ENCODE peak calls at places on chromosomes 11 and 22, in six cellular contexts. F is stomach; J is effector memory CD4-positive, alpha-beta T cell; Q is SJSA1; S is tibial artery; O is T-helper 17 cell. P is an unnamed sample. For H3K9me3, the result is how much of the 10 kb centered on the place peaks cover.

GRCh38 chr11:32090774-32091370 is at the start of gene RCN1:
- DNase-seq in F (peak), J (peak), Q (peak), S (peak), O (peak), P (peak)

GRCh38 chr22:45344339-45344738 is 34.6 kb downstream of the FAM118A start:
- DNase-seq in F (no peak), J (no peak), Q (no peak), S (no peak), O (no peak), P (no peak)

GRCh38 chr11:105673089-105673488 is 63.2 kb downstream of the GRIA4 start:
- DNase-seq in F (no peak), J (no peak), Q (no peak), S (no peak), O (no peak), P (peak)

GRCh38 chr11:3109921-3110706 is 52.9 kb upstream of the CARS1 start:
- DNase-seq in F (peak), J (no peak), Q (peak), S (peak), O (no peak), P (no peak)

GRCh38 chr22:21972293-21972779 is 10.3 kb downstream of the TOP3B start:
- DNase-seq in F (no peak), J (peak), Q (peak), S (no peak), O (peak), P (peak)

GRCh38 chr22:26589367-26589844 is 526 bp downstream of the TPST2 start:
- DNase-seq in F (peak), J (peak), Q (peak), S (no peak), O (no peak), P (no peak)

GRCh38 chr11:72789493-72790131 is 4.2 kb downstream of the STARD10 start:
- DNase-seq in F (peak), J (no peak), Q (no peak), S (peak), O (no peak), P (no peak)

GRCh38 chr11:10777806-10778205 is 26.8 kb downstream of the CTR9 start:
- DNase-seq in F (no peak), J (no peak), Q (no peak), S (no peak), O (no peak), P (no peak)

GRCh38 chr11:17801166-17801565 is 66.6 kb downstream of the KCNC1 start:
- DNase-seq in F (no peak), J (no peak), Q (no peak), S (no peak), O (no peak), P (no peak)

GRCh38 chr22:38226853-38227649 is 25.3 kb downstream of the MAFF start:
- DNase-seq in F (no peak), J (no peak), Q (no peak), S (no peak), O (no peak), P (no peak)

GRCh38 chr11:2092464-2092910 is 46.7 kb downstream of the IGF2 start:
- DNase-seq in F (no peak), J (no peak), Q (no peak), S (no peak), O (peak), P (no peak)

GRCh38 chr11:123653997-123654565 is 343 bp downstream of the SCN3B start:
- DNase-seq in F (peak), J (no peak), Q (peak), S (no peak), O (no peak), P (no peak)

GRCh38 chr11:133467686-133468085 is 64.6 kb downstream of the OPCML start:
- DNase-seq in F (no peak), J (no peak), Q (no peak), S (no peak), O (no peak), P (no peak)

GRCh38 chr11:68682531-68682931 is 1.8 kb upstream of the GAL start:
- DNase-seq in F (no peak), J (no peak), Q (no peak), S (no peak), O (no peak), P (no peak)

GRCh38 chr11:43686207-43686606 is 5.7 kb downstream of the HSD17B12 start:
- DNase-seq in F (no peak), J (no peak), Q (no peak), S (no peak), O (no peak), P (no peak)

GRCh38 chr11:46677991-46678740 is 22.3 kb downstream of the ARHGAP1 start:
- DNase-seq in F (no peak), J (no peak), Q (no peak), S (no peak), O (no peak), P (no peak)

GRCh38 chr11:12137938-12138731 is 27.7 kb downstream of the MICAL2 start:
- DNase-seq in F (no peak), J (no peak), Q (peak), S (no peak), O (no peak), P (no peak)

GRCh38 chr11:43819926-43820325 is 60.7 kb upstream of the ALKBH3 start:
- DNase-seq in F (no peak), J (no peak), Q (no peak), S (no peak), O (no peak), P (no peak)

GRCh38 chr11:46285173-46285572 is 7.7 kb downstream of the CREB3L1 start:
- DNase-seq in F (no peak), J (no peak), Q (no peak), S (no peak), O (no peak), P (no peak)

GRCh38 chr11:269146-269890 is 8.9 kb upstream of the NLRP6 start:
- DNase-seq in F (no peak), J (peak), Q (no peak), S (peak), O (no peak), P (peak)

GRCh38 chr22:27124336-27125023 is 467.1 kb downstream of the MIAT start:
- DNase-seq in F (no peak), J (no peak), Q (no peak), S (peak), O (no peak), P (no peak)

GRCh38 chr11:62705880-62706831 is 1.1 kb downstream of the BSCL2 start:
- DNase-seq in F (peak), J (peak), Q (peak), S (peak), O (peak), P (peak)

GRCh38 chr11:9840460-9841004 is 176.7 kb downstream of the SWAP70 start:
- DNase-seq in F (no peak), J (no peak), Q (no peak), S (no peak), O (no peak), P (peak)

GRCh38 chr22:31605851-31606585 is 56.0 kb downstream of the PISD start:
- DNase-seq in F (no peak), J (no peak), Q (no peak), S (no peak), O (no peak), P (no peak)

GRCh38 chr11:78031629-78032028 is 8.6 kb upstream of the KCTD14 start:
- DNase-seq in F (no peak), J (no peak), Q (no peak), S (no peak), O (no peak), P (no peak)

GRCh38 chr22:40204331-40205116 is 26.8 kb downstream of the TNRC6B start:
- DNase-seq in F (no peak), J (no peak), Q (peak), S (no peak), O (no peak), P (no peak)

GRCh38 chr11:26947379-26947844 is 46.5 kb upstream of the FIBIN start:
- DNase-seq in F (no peak), J (no peak), Q (peak), S (peak), O (no peak), P (no peak)

GRCh38 chr11:59144096-59144495 is 1.4 kb downstream of the FAM111A start:
- DNase-seq in F (no peak), J (no peak), Q (no peak), S (no peak), O (no peak), P (peak)

GRCh38 chr11:69909561-69910518 is 90.6 kb upstream of the FGF3 start:
- DNase-seq in F (no peak), J (no peak), Q (peak), S (no peak), O (no peak), P (no peak)

GRCh38 chr11:2446590-2447252 is 1.9 kb downstream of the KCNQ1 start:
- DNase-seq in F (no peak), J (no peak), Q (no peak), S (no peak), O (no peak), P (no peak)

GRCh38 chr11:134503104-134503503 is 91.1 kb upstream of the B3GAT1 start:
- DNase-seq in F (peak), J (no peak), Q (no peak), S (peak), O (no peak), P (no peak)

GRCh38 chr11:70415176-70415575 is 16.8 kb downstream of the CTTN start:
- DNase-seq in F (no peak), J (no peak), Q (no peak), S (no peak), O (no peak), P (no peak)

GRCh38 chr22:37806409-37807338 is 1.1 kb upstream of the GCAT start:
- DNase-seq in F (peak), J (no peak), Q (no peak), S (no peak), O (no peak), P (no peak)

GRCh38 chr11:72575533-72576170 is 98.6 kb downstream of the PDE2A start:
- DNase-seq in F (no peak), J (no peak), Q (no peak), S (peak), O (no peak), P (no peak)

GRCh38 chr11:61370349-61371005 is 8.3 kb downstream of the TMEM138 start:
- DNase-seq in F (no peak), J (no peak), Q (peak), S (no peak), O (no peak), P (no peak)

GRCh38 chr11:61367406-61367805 is 5.2 kb downstream of the TMEM138 start:
- DNase-seq in F (no peak), J (no peak), Q (no peak), S (no peak), O (no peak), P (no peak)

GRCh38 chr11:61372659-61373058 is 10.5 kb downstream of the TMEM138 start:
- DNase-seq in F (no peak), J (no peak), Q (no peak), S (no peak), O (no peak), P (no peak)

GRCh38 chr11:61364012-61364396 is 1.8 kb downstream of the TMEM138 start:
- DNase-seq in F (no peak), J (no peak), Q (no peak), S (no peak), O (no peak), P (no peak)

DNA sequence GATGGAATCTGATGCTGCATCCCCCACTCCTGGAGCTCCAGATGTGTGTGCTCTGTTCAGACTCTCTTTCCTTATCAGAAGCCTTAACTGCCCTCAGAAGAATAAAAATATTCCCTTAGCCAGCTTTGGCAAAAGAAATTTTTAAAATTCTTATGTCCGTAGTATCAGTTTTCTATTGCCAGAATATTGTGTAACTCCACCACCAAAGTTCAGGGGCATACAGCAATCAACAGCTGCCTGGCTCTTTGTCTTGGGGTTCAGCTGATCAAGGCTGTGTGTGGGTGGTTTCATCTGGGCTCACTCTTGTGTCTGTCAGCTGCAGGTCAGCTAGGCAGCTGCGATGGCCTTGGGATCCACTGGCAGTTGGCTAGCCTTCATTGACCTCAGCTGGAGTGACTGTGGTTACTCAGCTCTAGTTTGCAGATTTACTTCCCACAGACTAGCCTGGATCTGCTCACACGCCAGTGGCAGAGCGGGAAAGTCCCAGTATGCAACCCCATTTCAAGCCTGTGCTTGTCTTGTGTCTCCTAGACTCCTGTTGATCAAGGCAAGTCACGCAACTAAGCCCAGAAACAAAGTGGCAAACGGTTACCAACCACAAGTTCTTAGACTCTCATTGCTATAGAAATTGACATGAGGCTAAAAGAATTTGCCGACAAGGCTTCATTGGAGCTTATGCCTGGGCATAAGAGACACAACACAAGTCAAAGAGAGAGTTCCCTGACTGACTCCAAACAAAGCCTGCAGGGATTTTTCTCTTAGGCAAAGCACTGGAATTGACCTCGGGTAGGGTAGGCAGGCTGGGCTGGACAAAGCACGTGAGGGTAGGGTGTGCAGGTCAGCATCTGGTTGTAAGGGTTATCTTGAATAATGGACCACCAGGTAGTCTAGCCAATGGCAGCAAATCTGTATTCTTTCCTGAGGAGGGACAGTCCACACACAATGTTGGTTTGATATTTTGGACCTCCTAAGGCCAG is 7.5 kb downstream of the TMEM138 start:
- DNase-seq in F (no peak), J (no peak), Q (peak), S (peak), O (no peak), P (no peak)
- H3K9me3 ChIP-seq in F (under half), J (under half), Q (under half), S (under half), O (under half), P (under half)

DNA sequence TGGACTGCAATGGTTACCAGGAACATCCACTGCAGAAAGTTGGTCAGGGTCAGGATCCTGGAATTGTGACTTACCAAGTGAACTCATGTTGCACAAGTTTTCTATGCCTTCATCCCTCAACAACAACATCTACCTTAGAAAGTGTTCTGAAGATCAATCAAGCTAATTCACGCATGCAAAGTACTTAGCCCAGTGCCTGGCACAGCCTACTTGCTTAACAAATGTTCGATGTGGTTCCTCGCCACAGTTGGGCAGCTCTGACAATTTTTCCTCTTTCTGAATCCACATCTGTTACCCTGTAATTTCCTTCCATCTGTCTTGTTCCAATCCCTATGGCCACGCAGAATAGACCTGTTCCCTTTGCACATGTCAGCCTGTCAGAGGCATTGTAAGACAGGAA is 1415.1 kb downstream of the TBC1D22A start:
- DNase-seq in F (no peak), J (no peak), Q (no peak), S (no peak), O (no peak), P (no peak)
- H3K9me3 ChIP-seq in F (under half), J (under half), Q (under half), S (under half), O (under half), P (under half)

DNA sequence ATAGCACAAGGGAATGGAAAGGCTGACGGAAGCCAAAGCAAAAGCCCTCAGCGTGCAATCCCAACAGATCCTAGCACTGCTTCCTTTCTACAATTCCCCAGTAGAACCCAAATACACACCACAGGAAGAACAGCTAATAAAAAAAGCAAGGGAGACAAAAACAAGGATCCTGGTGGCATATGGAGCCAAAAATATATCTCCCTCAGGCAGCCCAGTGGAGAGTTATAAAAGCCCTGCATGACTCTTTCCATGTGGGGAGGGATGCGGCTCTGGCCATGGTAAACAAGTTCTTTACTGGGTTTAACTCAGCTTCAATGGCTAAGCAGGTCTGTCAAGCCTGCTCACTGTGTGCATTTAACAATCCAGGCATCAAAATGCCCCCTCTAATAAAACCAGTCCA is 88.1 kb downstream of the PIWIL4 start:
- DNase-seq in F (no peak), J (no peak), Q (no peak), S (no peak), O (no peak), P (no peak)
- H3K9me3 ChIP-seq in F (under half), J (under half), Q (under half), S (under half), O (under half), P (under half)

GRCh38 chr22:47593911-47594311 is 831.5 kb downstream of the TBC1D22A start:
- DNase-seq in F (peak), J (no peak), Q (no peak), S (no peak), O (no peak), P (no peak)
- H3K9me3 ChIP-seq in F (under half), J (under half), Q (under half), S (under half), O (under half), P (under half)